ENCODE peak calls at places on chromosomes 3 and 15, in four cellular contexts. R, V, X and K are unnamed samples.

GRCh38 chr15:76253851-76254440 is 57.3 kb downstream of the ETFA start:
- DNase-seq in X (no peak), V (no peak), R (no peak), K (no peak)

GRCh38 chr15:78360426-78360825 is 20.3 kb downstream of the CRABP1 start:
- DNase-seq in V (no peak), R (no peak), X (no peak), K (no peak)

GRCh38 chr3:195245531-195245951 is 25.4 kb downstream of the XXYLT1 start:
- DNase-seq in V (no peak), R (no peak), X (no peak), K (no peak)

GRCh38 chr3:15271785-15272381 is 60.5 kb downstream of the SH3BP5 start:
- DNase-seq in V (no peak), X (peak; percentile 83), R (no peak), K (no peak)

GRCh38 chr15:35980719-35981118 is 434.8 kb upstream of the DPH6 start:
- DNase-seq in V (no peak), R (no peak), X (no peak), K (no peak)

GRCh38 chr3:178966299-178967183 is 105.1 kb downstream of the ZMAT3 start:
- DNase-seq in X (no peak), V (no peak), R (peak; percentile 18), K (no peak)

GRCh38 chr15:99474981-99475753 is 90.6 kb upstream of the MEF2A start:
- DNase-seq in R (no peak), X (no peak), V (no peak), K (no peak)

GRCh38 chr3:143885803-143886427 is 37.6 kb upstream of the SLC9A9 start:
- DNase-seq in R (no peak), V (no peak), X (peak; percentile 22), K (no peak)

GRCh38 chr3:81572201-81572756 is 189.2 kb downstream of the GBE1 start:
- DNase-seq in V (no peak), X (no peak), R (no peak), K (no peak)

GRCh38 chr3:170405101-170405500 is 13.6 kb upstream of the CLDN11 start:
- DNase-seq in R (no peak), V (no peak), X (no peak), K (no peak)

GRCh38 chr15:78195735-78196201 is 38.6 kb downstream of the ACSBG1 start:
- DNase-seq in R (no peak), X (peak; percentile 41), V (no peak), K (no peak)

GRCh38 chr3:195823998-195824397 is 12.3 kb upstream of the MUC4 start:
- DNase-seq in X (no peak), V (no peak), R (no peak), K (no peak)

GRCh38 chr15:69456208-69457166 is 3.9 kb downstream of the RPLP1 start:
- DNase-seq in X (no peak), R (no peak), V (no peak), K (no peak)

GRCh38 chr3:64681015-64681414 is 6.8 kb downstream of the ADAMTS9 start:
- DNase-seq in V (no peak), R (no peak), X (no peak), K (no peak)

GRCh38 chr3:127865941-127866340 is 43.6 kb upstream of the MGLL start:
- DNase-seq in V (no peak), R (no peak), X (no peak), K (no peak)

GRCh38 chr3:33385423-33385822 is 54.8 kb downstream of the UBP1 start:
- DNase-seq in V (no peak), R (no peak), X (peak; percentile 16), K (no peak)

GRCh38 chr3:38117748-38118420 is 19.0 kb downstream of the ACAA1 start:
- DNase-seq in V (peak; percentile 10), R (peak; percentile 74), X (peak; percentile 77), K (peak; percentile 20)

GRCh38 chr15:31317033-31317979 is 9.3 kb upstream of the KLF13 start:
- DNase-seq in R (no peak), V (no peak), X (no peak), K (no peak)

GRCh38 chr3:149600619-149601018 is 57.2 kb downstream of the WWTR1 start:
- DNase-seq in V (no peak), X (no peak), R (no peak), K (no peak)

GRCh38 chr3:8952130-8952529 is 11.1 kb downstream of the RAD18 start:
- DNase-seq in V (no peak), X (no peak), R (no peak), K (no peak)

GRCh38 chr3:65963787-65964707 is 74.7 kb downstream of the MAGI1 start:
- DNase-seq in V (peak; percentile 56), R (no peak), X (no peak), K (no peak)

GRCh38 chr3:124063168-124063909 is 71.4 kb upstream of the ROPN1 start:
- DNase-seq in R (no peak), V (peak; percentile 15), X (no peak), K (no peak)

GRCh38 chr3:197082871-197083270 is 53.3 kb upstream of the MELTF start:
- DNase-seq in X (no peak), R (no peak), V (no peak), K (no peak)

GRCh38 chr15:91263632-91264477 is 163.8 kb downstream of the SV2B start:
- DNase-seq in R (peak; percentile 86), X (no peak), V (no peak), K (peak; percentile 21)

GRCh38 chr3:136457793-136458192 is 207.7 kb downstream of the PCCB start:
- DNase-seq in V (no peak), X (no peak), R (no peak), K (no peak)

GRCh38 chr15:66278061-66278460 is 15.3 kb upstream of the DIS3L start:
- DNase-seq in V (no peak), X (no peak), R (no peak), K (no peak)

GRCh38 chr15:29270169-29270955 is 740 bp upstream of the NSMCE3 start:
- DNase-seq in R (no peak), X (peak; percentile 17), V (no peak), K (no peak)

GRCh38 chr15:25883860-25884259 is 20.7 kb upstream of the ATP10A start:
- DNase-seq in V (peak; percentile 79), R (no peak), X (no peak), K (no peak)

GRCh38 chr3:58556761-58557181 is 19.8 kb upstream of the ACOX2 start:
- DNase-seq in R (no peak), X (no peak), V (no peak), K (no peak)

GRCh38 chr3:188021502-188022040 is 132.4 kb upstream of the LPP start:
- DNase-seq in V (peak; percentile 33), X (no peak), R (no peak), K (no peak)

GRCh38 chr3:185656321-185656840 is 70.3 kb downstream of the SENP2 start:
- DNase-seq in R (peak; percentile 76), X (no peak), V (peak; percentile 97), K (no peak)

GRCh38 chr15:46723308-46723707 is 994.0 kb upstream of the SEMA6D start:
- DNase-seq in X (no peak), V (no peak), R (no peak), K (no peak)

GRCh38 chr3:12859840-12860239 is 18.5 kb upstream of the RPL32 start:
- DNase-seq in X (no peak), R (no peak), V (no peak), K (no peak)

GRCh38 chr3:65953301-65953812 is 85.4 kb downstream of the MAGI1 start:
- DNase-seq in X (no peak), V (no peak), R (no peak), K (no peak)

GRCh38 chr3:65338571-65338970 is 650.8 kb upstream of the ADAMTS9 start:
- DNase-seq in R (no peak), X (no peak), V (no peak), K (no peak)

GRCh38 chr3:47015151-47015550 is 35.7 kb downstream of the NBEAL2 start:
- DNase-seq in V (no peak), R (no peak), X (no peak), K (no peak)

GRCh38 chr3:47016086-47016933 is 36.8 kb downstream of the NBEAL2 start:
- DNase-seq in X (no peak), V (no peak), R (no peak), K (no peak)

GRCh38 chr3:47017504-47018268 is 38.2 kb downstream of the NBEAL2 start:
- DNase-seq in X (no peak), V (no peak), R (no peak), K (no peak)

GRCh38 chr3:47018269-47018611 is 38.8 kb downstream of the NBEAL2 start:
- DNase-seq in X (no peak), V (no peak), R (no peak), K (no peak)

GRCh38 chr3:47016934-47017435 is 37.5 kb downstream of the NBEAL2 start:
- DNase-seq in R (no peak), X (peak; percentile 44), V (peak; percentile 38), K (no peak)
- H3K27ac ChIP-seq in R (no peak overlapping the region), X (peak overlapping the region; percentile 38), V (peak overlapping the region; percentile 67), K (no peak overlapping the region)

DNA sequence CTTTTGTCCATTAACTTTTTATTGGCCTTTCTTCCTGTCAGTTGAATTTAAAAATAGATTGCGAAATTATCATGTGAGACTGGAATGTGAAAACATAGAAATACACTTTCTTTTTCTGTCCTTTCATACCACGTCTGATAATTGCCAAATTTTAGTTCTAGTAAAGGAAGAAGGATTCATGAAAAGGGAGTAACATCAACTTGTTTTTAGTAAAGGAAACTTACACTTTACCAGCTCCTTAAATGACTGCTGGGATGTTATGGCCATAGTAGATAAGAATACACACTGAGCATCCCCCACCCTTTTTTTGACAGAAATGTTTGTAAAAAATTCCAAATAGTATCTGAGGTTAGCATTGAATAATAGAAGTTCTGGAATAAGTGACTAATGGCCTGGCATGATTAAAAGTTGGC is 137.9 kb downstream of the NEO1 start:
- DNase-seq in X (no peak), V (no peak), R (no peak), K (no peak)
- H3K27ac ChIP-seq in X (no peak overlapping the region), V (no peak overlapping the region), R (no peak overlapping the region), K (no peak overlapping the region)

GRCh38 chr15:43519207-43519606 is 1.8 kb downstream of the MAP1A start:
- DNase-seq in X (no peak), V (no peak), R (no peak), K (no peak)
- H3K27ac ChIP-seq in X (no peak overlapping the region), V (no peak overlapping the region), R (peak overlapping the region; percentile 83), K (peak overlapping the region; percentile 94)

GRCh38 chr3:167564612-167565011 is 89.1 kb downstream of the WDR49 start:
- DNase-seq in R (no peak), X (no peak), V (no peak), K (no peak)
- H3K27ac ChIP-seq in R (no peak overlapping the region), X (no peak overlapping the region), V (no peak overlapping the region), K (no peak overlapping the region)

GRCh38 chr3:52895416-52895815 is 1.9 kb downstream of the STIMATE start:
- DNase-seq in V (no peak), R (no peak), X (no peak), K (no peak)
- H3K27ac ChIP-seq in V (no peak overlapping the region), R (peak overlapping the region; percentile 84), X (no peak overlapping the region), K (no peak overlapping the region)

GRCh38 chr3:129575987-129576364 is 30.5 kb downstream of the PLXND1 start:
- DNase-seq in V (no peak), R (no peak), X (no peak), K (no peak)
- H3K27ac ChIP-seq in V (no peak overlapping the region), R (peak overlapping the region; percentile 89), X (peak overlapping the region; percentile 12), K (peak overlapping the region; percentile 27)